ENCODE peak calls at places on chromosome 6, in eight cellular contexts. G is AG04450, W is H1, T is tibial artery, I is heart right ventricle, Q is body of pancreas, F is heart left ventricle, O is HFF-Myc. A is an unnamed sample.

GRCh38 chr6:155264704-155265320 is 999 bp downstream of the CLDN20 start:
- DNase-seq in W (no peak), T (no peak), F (no peak), O (peak), G (no peak), Q (no peak), I (no peak), A (no peak)

GRCh38 chr6:36305885-36306284 is 30.8 kb downstream of the BNIP5 start:
- DNase-seq in G (no peak), F (no peak), T (no peak), Q (no peak), W (no peak), I (no peak), O (no peak), A (no peak)

GRCh38 chr6:125913864-125914351 is 42.7 kb upstream of the HINT3 start:
- DNase-seq in F (no peak), O (peak), I (no peak), Q (no peak), W (no peak), T (no peak), G (peak), A (no peak)

GRCh38 chr6:36616888-36617521 is 22.8 kb downstream of the SRSF3 start:
- DNase-seq in Q (peak), W (no peak), G (no peak), O (no peak), F (peak), T (peak), I (no peak), A (peak)

GRCh38 chr6:32954983-32955802 is 2.3 kb upstream of the HLA-DMA start:
- DNase-seq in F (no peak), G (no peak), W (peak), T (no peak), O (no peak), I (no peak), Q (peak), A (peak)

GRCh38 chr6:73942581-73942980 is 246.6 kb downstream of the CD109 start:
- DNase-seq in Q (no peak), W (no peak), O (no peak), F (no peak), I (no peak), T (no peak), G (peak), A (no peak)

GRCh38 chr6:121839891-121840290 is 404.4 kb downstream of the GJA1 start:
- DNase-seq in F (no peak), O (no peak), G (no peak), I (no peak), Q (no peak), W (no peak), T (no peak), A (no peak)

GRCh38 chr6:31794294-31794865 is 1.2 kb downstream of the VARS1 start:
- DNase-seq in I (no peak), T (no peak), Q (no peak), G (no peak), O (no peak), F (no peak), W (no peak), A (no peak)

GRCh38 chr6:3358413-3359090 is 98.3 kb downstream of the SLC22A23 start:
- DNase-seq in I (no peak), O (no peak), Q (no peak), T (no peak), W (no peak), G (no peak), F (no peak), A (no peak)

GRCh38 chr6:19736066-19736465 is 101.1 kb upstream of the ID4 start:
- DNase-seq in W (no peak), I (no peak), F (no peak), T (no peak), O (no peak), Q (no peak), G (no peak), A (no peak)

GRCh38 chr6:18242062-18242851 is 22.1 kb downstream of the DEK start:
- DNase-seq in G (peak), Q (no peak), W (no peak), T (no peak), F (no peak), I (no peak), O (peak), A (no peak)

GRCh38 chr6:149921361-149921760 is 1.6 kb downstream of the RAET1G start:
- DNase-seq in G (no peak), F (no peak), Q (no peak), I (no peak), W (no peak), T (no peak), O (no peak), A (no peak)

GRCh38 chr6:119273799-119274595 is 75.6 kb downstream of the MAN1A1 start:
- DNase-seq in W (no peak), G (peak), O (peak), F (no peak), Q (no peak), T (no peak), I (no peak), A (no peak)

GRCh38 chr6:112841553-112842337 is 494.6 kb downstream of the RFPL4B start:
- DNase-seq in I (no peak), Q (no peak), W (no peak), O (no peak), G (no peak), F (no peak), T (no peak), A (no peak)

GRCh38 chr6:101779051-101779844 is 385.7 kb downstream of the GRIK2 start:
- DNase-seq in F (no peak), I (no peak), T (no peak), W (no peak), O (no peak), G (no peak), Q (no peak), A (no peak)

GRCh38 chr6:135993321-135993720 is 141.8 kb downstream of the PDE7B start:
- DNase-seq in F (no peak), G (no peak), I (no peak), T (no peak), O (no peak), Q (no peak), W (no peak), A (no peak)

GRCh38 chr6:9116026-9116425 is 680.7 kb upstream of the SLC35B3 start:
- DNase-seq in F (no peak), T (no peak), G (peak), O (peak), Q (no peak), I (no peak), W (no peak), A (no peak)

GRCh38 chr6:137094411-137095008 is 49.7 kb upstream of the IL20RA start:
- DNase-seq in T (peak), Q (peak), I (peak), G (peak), W (peak), F (no peak), O (peak), A (no peak)

GRCh38 chr6:18277181-18278006 is 13.1 kb upstream of the DEK start:
- DNase-seq in Q (no peak), O (no peak), W (peak), T (no peak), I (no peak), G (no peak), F (no peak), A (no peak)

GRCh38 chr6:155374681-155375080 is 60.4 kb upstream of the TFB1M start:
- DNase-seq in F (no peak), T (no peak), G (no peak), W (no peak), I (no peak), Q (no peak), O (no peak), A (no peak)

GRCh38 chr6:66508433-66508832 is 801.4 kb upstream of the EYS start:
- DNase-seq in G (peak), O (no peak), I (no peak), F (no peak), W (no peak), T (no peak), Q (no peak), A (no peak)

GRCh38 chr6:85354761-85355618 is 94.9 kb upstream of the NT5E start:
- DNase-seq in T (peak), O (peak), F (peak), I (peak), Q (peak), W (peak), G (peak), A (peak)

GRCh38 chr6:110545081-110545872 is 68.9 kb upstream of the SLC22A16 start:
- DNase-seq in I (no peak), O (no peak), G (no peak), Q (no peak), F (no peak), W (no peak), T (no peak), A (no peak)

GRCh38 chr6:43887340-43887858 is 117.4 kb downstream of the VEGFA start:
- DNase-seq in Q (peak), W (no peak), F (no peak), O (no peak), T (no peak), I (no peak), G (no peak), A (no peak)

GRCh38 chr6:168739381-168739780 is 298.4 kb downstream of the SMOC2 start:
- DNase-seq in I (no peak), O (no peak), W (no peak), Q (no peak), F (no peak), T (no peak), G (no peak), A (no peak)

GRCh38 chr6:155315516-155315871 is 1.2 kb upstream of the TFB1M start:
- DNase-seq in F (no peak), G (no peak), Q (no peak), T (no peak), O (no peak), W (no peak), I (no peak), A (no peak)

GRCh38 chr6:133131621-133132020 is 109.5 kb upstream of the EYA4 start:
- DNase-seq in I (no peak), O (no peak), W (no peak), F (no peak), Q (no peak), T (no peak), G (no peak), A (no peak)

GRCh38 chr6:24504642-24505586 is 10.1 kb downstream of the ALDH5A1 start:
- DNase-seq in O (no peak), I (no peak), T (no peak), F (no peak), Q (no peak), G (no peak), W (no peak), A (no peak)

GRCh38 chr6:111657146-111657545 is 51.5 kb upstream of the TRAF3IP2 start:
- DNase-seq in F (no peak), I (no peak), O (no peak), W (no peak), T (no peak), G (no peak), Q (no peak), A (no peak)

GRCh38 chr6:129863664-129864063 is 2.5 kb upstream of the TMEM244 start:
- DNase-seq in O (no peak), F (no peak), T (no peak), W (no peak), I (no peak), G (peak), Q (no peak), A (no peak)

GRCh38 chr6:100186552-100186951 is 192.5 kb upstream of the MCHR2 start:
- DNase-seq in G (no peak), W (no peak), F (no peak), Q (no peak), T (no peak), O (no peak), I (no peak), A (no peak)

GRCh38 chr6:34386316-34387137 is 5.9 kb downstream of the NUDT3 start:
- DNase-seq in F (no peak), T (no peak), O (no peak), Q (no peak), W (no peak), G (peak), I (no peak), A (no peak)

GRCh38 chr6:111566222-111566717 is 39.4 kb downstream of the TRAF3IP2 start:
- DNase-seq in I (no peak), G (no peak), O (no peak), W (no peak), F (no peak), T (no peak), Q (no peak), A (no peak)

GRCh38 chr6:15359335-15359862 is 113.5 kb downstream of the JARID2 start:
- DNase-seq in I (peak), F (no peak), T (no peak), Q (no peak), G (peak), O (no peak), W (no peak), A (no peak)

GRCh38 chr6:151084275-151084674 is 155.5 kb upstream of the AKAP12 start:
- DNase-seq in G (no peak), W (no peak), O (no peak), T (no peak), F (no peak), I (no peak), Q (no peak), A (no peak)

GRCh38 chr6:128319946-128320345 is 200.5 kb downstream of the PTPRK start:
- DNase-seq in O (no peak), F (no peak), T (no peak), G (no peak), W (no peak), I (no peak), Q (no peak), A (no peak)

GRCh38 chr6:42877695-42878094 is 1.7 kb upstream of the RPL7L1 start:
- DNase-seq in T (no peak), I (no peak), Q (no peak), O (no peak), F (no peak), G (no peak), W (no peak), A (no peak)

GRCh38 chr6:42879372-42880239 is at the start of gene RPL7L1:
- DNase-seq in O (peak), W (peak), G (peak), I (peak), Q (peak), F (peak), T (peak), A (peak)
- TF ChIP-seq CTCF in O (no peak), W (no peak), G (no peak), I (peak), Q (peak), F (no peak), T (peak), A (no peak)

DNA sequence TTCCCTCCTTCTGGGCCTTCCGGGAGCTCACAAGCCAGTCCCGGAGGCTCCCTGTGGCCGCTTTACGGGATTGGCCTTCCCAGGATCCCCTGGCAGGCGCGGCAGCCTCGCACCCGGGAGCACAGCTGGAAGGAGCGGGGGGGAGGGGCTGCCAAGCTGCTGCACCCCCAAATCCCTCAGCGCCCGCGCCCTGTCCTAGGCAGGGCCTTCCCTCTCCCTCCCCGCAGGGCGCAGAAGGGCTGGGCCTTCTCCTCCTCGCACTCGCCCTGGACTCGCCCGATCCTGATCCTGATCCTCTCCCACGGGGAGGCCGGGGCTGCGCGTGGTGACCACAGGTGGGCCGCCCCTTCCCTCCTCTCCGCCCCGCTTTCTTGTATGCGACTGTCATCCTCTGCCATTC is 146.4 kb downstream of the FNDC1 start:
- DNase-seq in Q (no peak), F (no peak), G (no peak), I (no peak), W (no peak), O (no peak), T (no peak), A (no peak)
- TF ChIP-seq CTCF in Q (no peak), F (no peak), G (no peak), I (no peak), W (no peak), O (no peak), T (no peak), A (no peak)

GRCh38 chr6:146931214-146931613 is 273.0 kb upstream of the STXBP5 start:
- DNase-seq in G (no peak), I (no peak), W (no peak), F (no peak), O (no peak), Q (no peak), T (no peak), A (no peak)
- TF ChIP-seq CTCF in G (no peak), I (no peak), W (no peak), F (no peak), O (no peak), Q (peak), T (no peak), A (no peak)

DNA sequence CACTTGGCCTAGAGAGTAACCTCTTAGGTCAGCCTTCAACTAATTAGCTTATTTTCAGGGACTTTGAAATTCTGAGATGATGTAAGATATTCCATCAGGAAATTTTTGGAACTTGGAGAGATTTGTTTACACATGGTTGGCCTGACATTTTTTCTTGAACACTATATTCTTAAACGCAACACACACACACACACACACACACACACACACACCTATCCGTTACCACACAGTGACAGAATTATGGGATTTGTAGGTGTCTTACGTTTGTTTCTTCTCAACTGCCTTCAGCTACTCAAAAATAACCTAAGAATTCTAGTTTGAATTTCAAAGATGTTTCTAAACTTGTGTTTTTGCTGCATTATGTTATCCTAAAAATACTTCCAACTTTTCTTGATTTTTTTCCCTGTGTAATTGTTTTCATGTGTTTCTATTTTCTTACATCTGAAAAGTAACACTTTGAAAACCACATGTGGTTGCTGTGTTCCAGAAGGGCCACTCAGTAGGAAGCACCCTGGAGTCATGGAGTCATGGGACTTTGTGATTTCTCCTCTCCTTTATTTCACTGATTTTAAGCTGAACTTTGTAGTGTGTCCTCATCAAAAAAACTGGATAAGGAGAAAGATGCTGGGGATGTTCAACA is 32.0 kb downstream of the MARCKS start:
- DNase-seq in O (no peak), G (no peak), F (no peak), I (no peak), Q (no peak), T (no peak), W (no peak), A (no peak)
- TF ChIP-seq CTCF in O (no peak), G (no peak), F (no peak), I (no peak), Q (no peak), T (no peak), W (no peak), A (no peak)

GRCh38 chr6:13767121-13767794 is 47.1 kb downstream of the MCUR1 start:
- DNase-seq in W (no peak), F (no peak), T (peak), G (no peak), I (peak), Q (no peak), O (no peak), A (no peak)
- TF ChIP-seq CTCF in W (no peak), F (no peak), T (no peak), G (peak), I (no peak), Q (no peak), O (no peak), A (peak)

GRCh38 chr6:5746392-5747140 is 260.2 kb downstream of the NRN1 start:
- DNase-seq in Q (no peak), O (peak), G (no peak), T (no peak), W (peak), I (no peak), F (no peak), A (no peak)
- TF ChIP-seq CTCF in Q (no peak), O (peak), G (peak), T (no peak), W (peak), I (peak), F (peak), A (no peak)

DNA sequence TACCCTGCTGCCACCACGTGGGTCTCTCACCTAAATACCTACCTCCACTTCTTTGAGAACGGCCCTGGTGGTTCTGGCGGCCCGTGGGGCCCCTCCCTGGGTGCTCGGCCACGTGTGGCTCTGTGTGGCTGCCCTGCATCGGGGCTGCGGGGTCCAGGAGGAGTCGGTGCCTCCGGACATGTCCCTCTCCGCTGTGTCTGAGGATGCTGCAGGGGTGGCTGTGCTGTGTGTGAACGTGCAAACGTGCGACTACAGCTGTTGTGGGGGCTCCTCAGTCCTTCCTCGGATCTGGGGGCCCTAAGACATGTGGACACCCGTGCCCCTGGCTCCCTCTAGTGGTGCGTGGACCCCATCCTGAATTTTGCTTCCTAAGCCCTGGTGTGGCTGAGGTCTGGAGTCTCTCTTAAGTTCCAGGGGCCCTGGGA is 691.8 kb downstream of the QKI start:
- DNase-seq in T (no peak), G (no peak), I (peak), O (no peak), W (peak), Q (no peak), F (no peak), A (no peak)
- TF ChIP-seq CTCF in T (no peak), G (no peak), I (peak), O (no peak), W (peak), Q (no peak), F (peak), A (no peak)

GRCh38 chr6:30515967-30516753 is 26.9 kb downstream of the HLA-E start:
- DNase-seq in I (peak), W (peak), G (peak), T (peak), F (peak), Q (peak), O (peak), A (peak)
- TF ChIP-seq CTCF in I (no peak), W (no peak), G (no peak), T (no peak), F (no peak), Q (no peak), O (no peak), A (no peak)

GRCh38 chr6:28580484-28580883 is 54.8 kb downstream of the GPX5 start:
- DNase-seq in Q (no peak), F (no peak), W (no peak), G (no peak), O (no peak), T (no peak), I (no peak), A (no peak)
- TF ChIP-seq CTCF in Q (no peak), F (no peak), W (no peak), G (no peak), O (no peak), T (no peak), I (no peak), A (no peak)

A was measured in ascending aorta.